ENCODE peak calls at places on chromosomes 3 and 15, in six cellular contexts. One of them, this sample, is unnamed.

GRCh38 chr15:80747317-80748053 is 31.7 kb upstream of the CEMIP start:
- DNase-seq in naive thymus-derived CD4-positive, alpha-beta T cell: no peak
- DNase-seq in neural progenitor cell: peak
- DNase-seq in heart right ventricle: no peak
- DNase-seq in fibroblast of lung: no peak
- DNase-seq in lower lobe of right lung: no peak
- DNase-seq in this sample: no peak

GRCh38 chr3:126315916-126316514 is 41.2 kb downstream of the KLF15 start:
- DNase-seq in naive thymus-derived CD4-positive, alpha-beta T cell: no peak
- DNase-seq in neural progenitor cell: no peak
- DNase-seq in heart right ventricle: no peak
- DNase-seq in fibroblast of lung: no peak
- DNase-seq in lower lobe of right lung: no peak
- DNase-seq in this sample: no peak

GRCh38 chr3:65545429-65545828 is 493.3 kb downstream of the MAGI1 start:
- DNase-seq in naive thymus-derived CD4-positive, alpha-beta T cell: no peak
- DNase-seq in neural progenitor cell: no peak
- DNase-seq in heart right ventricle: no peak
- DNase-seq in fibroblast of lung: peak
- DNase-seq in lower lobe of right lung: no peak
- DNase-seq in this sample: no peak

GRCh38 chr3:146559388-146559787 is 15.0 kb upstream of the PLSCR1 start:
- DNase-seq in naive thymus-derived CD4-positive, alpha-beta T cell: no peak
- DNase-seq in neural progenitor cell: no peak
- DNase-seq in heart right ventricle: no peak
- DNase-seq in fibroblast of lung: no peak
- DNase-seq in lower lobe of right lung: no peak
- DNase-seq in this sample: no peak

GRCh38 chr3:62662680-62663079 is 212.5 kb downstream of the CADPS start:
- DNase-seq in naive thymus-derived CD4-positive, alpha-beta T cell: no peak
- DNase-seq in neural progenitor cell: no peak
- DNase-seq in heart right ventricle: no peak
- DNase-seq in fibroblast of lung: no peak
- DNase-seq in lower lobe of right lung: no peak
- DNase-seq in this sample: no peak

GRCh38 chr3:189144645-189145044 is 27.1 kb upstream of the TPRG1 start:
- DNase-seq in naive thymus-derived CD4-positive, alpha-beta T cell: no peak
- DNase-seq in neural progenitor cell: no peak
- DNase-seq in heart right ventricle: no peak
- DNase-seq in fibroblast of lung: no peak
- DNase-seq in lower lobe of right lung: no peak
- DNase-seq in this sample: no peak

GRCh38 chr3:151058742-151059141 is 26.7 kb upstream of the MED12L start:
- DNase-seq in naive thymus-derived CD4-positive, alpha-beta T cell: no peak
- DNase-seq in neural progenitor cell: peak
- DNase-seq in heart right ventricle: no peak
- DNase-seq in fibroblast of lung: no peak
- DNase-seq in lower lobe of right lung: no peak
- DNase-seq in this sample: no peak

GRCh38 chr3:94294806-94295205 is 231.9 kb downstream of the NSUN3 start:
- DNase-seq in naive thymus-derived CD4-positive, alpha-beta T cell: no peak
- DNase-seq in neural progenitor cell: no peak
- DNase-seq in heart right ventricle: no peak
- DNase-seq in fibroblast of lung: no peak
- DNase-seq in lower lobe of right lung: no peak
- DNase-seq in this sample: no peak

GRCh38 chr3:23923786-23924185 is 6.9 kb downstream of the RPL15 start:
- DNase-seq in naive thymus-derived CD4-positive, alpha-beta T cell: no peak
- DNase-seq in neural progenitor cell: no peak
- DNase-seq in heart right ventricle: no peak
- DNase-seq in fibroblast of lung: peak
- DNase-seq in lower lobe of right lung: no peak
- DNase-seq in this sample: no peak

GRCh38 chr3:43573576-43573975 is 48.2 kb downstream of the ANO10 start:
- DNase-seq in naive thymus-derived CD4-positive, alpha-beta T cell: no peak
- DNase-seq in neural progenitor cell: no peak
- DNase-seq in heart right ventricle: no peak
- DNase-seq in fibroblast of lung: no peak
- DNase-seq in lower lobe of right lung: no peak
- DNase-seq in this sample: no peak

GRCh38 chr3:52230461-52230860 is 5.0 kb upstream of the TLR9 start:
- DNase-seq in naive thymus-derived CD4-positive, alpha-beta T cell: no peak
- DNase-seq in neural progenitor cell: no peak
- DNase-seq in heart right ventricle: no peak
- DNase-seq in fibroblast of lung: no peak
- DNase-seq in lower lobe of right lung: peak
- DNase-seq in this sample: no peak
- H3K4me3 ChIP-seq in naive thymus-derived CD4-positive, alpha-beta T cell: no peak
- H3K4me3 ChIP-seq in neural progenitor cell: no peak
- H3K4me3 ChIP-seq in heart right ventricle: no peak
- H3K4me3 ChIP-seq in fibroblast of lung: no peak
- H3K4me3 ChIP-seq in lower lobe of right lung: no peak
- H3K4me3 ChIP-seq in this sample: no peak

DNA sequence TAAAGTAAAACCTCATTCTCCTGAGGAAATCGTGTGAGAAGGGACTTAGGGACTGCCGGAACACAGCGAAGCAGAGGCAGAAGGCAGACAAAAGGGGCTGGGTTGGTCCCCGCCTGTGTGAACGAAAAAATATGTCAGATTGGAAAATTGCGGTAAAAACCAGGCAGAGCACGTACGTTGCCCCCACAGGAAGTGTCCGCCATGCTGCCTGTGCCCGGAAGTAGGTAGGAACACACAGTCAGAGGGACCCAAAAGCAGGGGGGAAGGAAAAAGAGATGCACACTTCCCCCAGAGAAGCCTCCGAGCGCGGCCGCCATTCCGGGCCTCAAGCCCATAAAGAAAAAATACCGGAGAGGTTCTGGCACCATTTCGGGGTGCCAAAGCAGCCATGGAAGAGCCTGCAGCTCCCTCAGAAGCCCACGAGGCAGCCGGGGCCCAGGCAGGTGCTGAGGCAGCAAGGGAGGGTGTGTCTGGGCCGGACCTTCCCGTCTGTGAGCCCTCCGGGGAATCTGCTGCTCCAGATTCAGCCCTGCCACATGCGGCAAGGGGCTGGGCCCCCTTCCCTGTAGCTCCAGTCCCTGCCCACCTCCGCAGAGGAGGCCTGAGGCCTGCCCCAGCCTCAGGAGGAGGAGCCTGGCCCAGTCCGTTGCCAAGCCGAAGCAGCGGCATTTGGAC is at the start of gene MKRN3:
- DNase-seq in naive thymus-derived CD4-positive, alpha-beta T cell: peak
- DNase-seq in neural progenitor cell: peak
- DNase-seq in heart right ventricle: peak
- DNase-seq in fibroblast of lung: peak
- DNase-seq in lower lobe of right lung: no peak
- DNase-seq in this sample: peak
- H3K27ac ChIP-seq in naive thymus-derived CD4-positive, alpha-beta T cell: peak
- H3K27ac ChIP-seq in neural progenitor cell: peak
- H3K27ac ChIP-seq in heart right ventricle: no peak
- H3K27ac ChIP-seq in fibroblast of lung: no peak
- H3K27ac ChIP-seq in lower lobe of right lung: peak
- H3K27ac ChIP-seq in this sample: peak

DNA sequence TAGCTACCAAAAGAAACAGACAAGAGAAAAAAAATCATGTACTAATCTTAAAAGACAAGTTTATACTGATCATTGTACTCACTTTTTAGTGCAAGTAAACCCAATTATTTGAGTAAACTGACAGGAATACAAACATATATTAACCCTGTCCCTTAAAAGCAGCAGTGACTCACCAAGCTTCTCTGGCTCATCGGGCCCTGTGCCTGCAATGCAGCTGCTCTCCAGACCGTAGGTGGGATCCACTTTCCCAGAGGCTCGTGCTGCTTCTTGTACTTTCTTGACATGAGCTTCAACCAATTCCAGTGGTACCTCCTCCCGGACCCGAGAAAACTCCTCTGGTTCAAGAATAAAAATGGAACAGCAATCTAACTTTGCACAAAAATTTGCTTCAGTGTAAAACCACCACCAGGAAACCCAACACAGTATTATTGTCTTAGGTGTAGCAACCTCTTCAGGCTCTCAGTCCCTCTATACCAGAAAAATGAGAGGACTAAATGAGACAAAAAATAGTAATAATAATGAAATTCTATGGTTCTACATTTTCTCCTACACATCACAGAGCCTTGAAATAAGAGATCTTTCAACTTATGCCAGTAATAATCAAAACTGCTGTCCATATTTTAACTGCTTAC is 82.6 kb upstream of the CSPG5 start:
- DNase-seq in naive thymus-derived CD4-positive, alpha-beta T cell: no peak
- DNase-seq in neural progenitor cell: no peak
- DNase-seq in heart right ventricle: no peak
- DNase-seq in fibroblast of lung: peak
- DNase-seq in lower lobe of right lung: no peak
- DNase-seq in this sample: no peak
- H3K4me3 ChIP-seq in naive thymus-derived CD4-positive, alpha-beta T cell: no peak
- H3K4me3 ChIP-seq in neural progenitor cell: no peak
- H3K4me3 ChIP-seq in heart right ventricle: no peak
- H3K4me3 ChIP-seq in fibroblast of lung: no peak
- H3K4me3 ChIP-seq in lower lobe of right lung: no peak
- H3K4me3 ChIP-seq in this sample: no peak

GRCh38 chr3:42503251-42503924 is 945 bp downstream of the VIPR1 start:
- DNase-seq in naive thymus-derived CD4-positive, alpha-beta T cell: no peak
- DNase-seq in neural progenitor cell: no peak
- DNase-seq in heart right ventricle: no peak
- DNase-seq in fibroblast of lung: no peak
- DNase-seq in lower lobe of right lung: no peak
- DNase-seq in this sample: no peak
- H3K27ac ChIP-seq in naive thymus-derived CD4-positive, alpha-beta T cell: peak
- H3K27ac ChIP-seq in neural progenitor cell: no peak
- H3K27ac ChIP-seq in heart right ventricle: no peak
- H3K27ac ChIP-seq in fibroblast of lung: no peak
- H3K27ac ChIP-seq in lower lobe of right lung: peak
- H3K27ac ChIP-seq in this sample: peak

DNA sequence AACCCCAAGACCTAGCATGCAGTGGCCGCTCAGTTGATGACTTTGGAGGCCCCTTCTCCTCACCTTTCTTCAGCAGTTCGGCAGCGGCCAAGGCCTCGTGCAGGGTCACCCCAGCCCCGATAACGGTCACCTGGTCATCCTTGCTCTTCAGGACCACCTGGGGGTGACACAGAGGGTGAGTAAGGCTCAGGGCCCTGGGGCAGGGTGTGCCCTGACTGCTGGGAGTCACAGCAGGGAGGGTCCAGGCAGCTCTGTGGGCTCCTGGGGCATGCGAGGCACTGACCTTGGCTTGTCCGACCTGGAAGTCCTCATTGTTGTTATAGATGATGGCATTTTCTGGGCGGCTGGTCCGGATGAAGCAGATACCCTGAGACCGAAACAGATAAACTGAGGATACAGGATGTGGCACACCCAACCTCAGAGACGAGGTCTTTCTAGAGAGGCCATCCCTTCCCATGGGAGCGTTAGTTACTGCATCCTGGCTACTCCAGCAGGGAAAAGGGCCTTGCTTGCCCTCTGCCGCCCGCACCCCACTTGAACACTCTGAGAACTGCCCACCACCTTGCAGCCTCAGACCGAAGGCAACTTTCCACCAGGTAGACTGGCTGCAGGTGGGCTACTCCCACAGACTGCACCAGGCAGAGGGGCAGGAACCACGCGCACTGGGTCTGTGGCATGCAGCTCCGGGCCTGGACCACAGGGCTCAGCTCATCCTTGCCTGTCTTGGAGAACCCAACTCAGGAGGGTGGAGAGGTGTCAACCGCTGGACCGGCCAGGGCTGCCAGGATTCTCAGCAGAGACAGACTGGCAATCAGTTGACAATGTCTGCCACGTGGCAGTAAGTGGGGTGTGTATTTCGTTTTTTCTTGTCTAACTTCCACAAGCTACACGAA is 27.6 kb downstream of the TKT start:
- DNase-seq in naive thymus-derived CD4-positive, alpha-beta T cell: no peak
- DNase-seq in neural progenitor cell: no peak
- DNase-seq in heart right ventricle: no peak
- DNase-seq in fibroblast of lung: no peak
- DNase-seq in lower lobe of right lung: peak
- DNase-seq in this sample: no peak
- H3K4me3 ChIP-seq in naive thymus-derived CD4-positive, alpha-beta T cell: no peak
- H3K4me3 ChIP-seq in neural progenitor cell: no peak
- H3K4me3 ChIP-seq in heart right ventricle: no peak
- H3K4me3 ChIP-seq in fibroblast of lung: no peak
- H3K4me3 ChIP-seq in lower lobe of right lung: no peak
- H3K4me3 ChIP-seq in this sample: no peak

GRCh38 chr15:38660726-38661125 is 96.1 kb upstream of the RASGRP1 start:
- DNase-seq in naive thymus-derived CD4-positive, alpha-beta T cell: no peak
- DNase-seq in neural progenitor cell: no peak
- DNase-seq in heart right ventricle: no peak
- DNase-seq in fibroblast of lung: no peak
- DNase-seq in lower lobe of right lung: no peak
- DNase-seq in this sample: no peak
- H3K27ac ChIP-seq in naive thymus-derived CD4-positive, alpha-beta T cell: peak
- H3K27ac ChIP-seq in neural progenitor cell: no peak
- H3K27ac ChIP-seq in heart right ventricle: no peak
- H3K27ac ChIP-seq in fibroblast of lung: no peak
- H3K27ac ChIP-seq in lower lobe of right lung: no peak
- H3K27ac ChIP-seq in this sample: no peak

GRCh38 chr3:170634663-170635096 is 48.8 kb upstream of the SLC7A14 start:
- DNase-seq in naive thymus-derived CD4-positive, alpha-beta T cell: no peak
- DNase-seq in neural progenitor cell: no peak
- DNase-seq in heart right ventricle: no peak
- DNase-seq in fibroblast of lung: no peak
- DNase-seq in lower lobe of right lung: no peak
- DNase-seq in this sample: no peak
- H3K4me3 ChIP-seq in naive thymus-derived CD4-positive, alpha-beta T cell: no peak
- H3K4me3 ChIP-seq in neural progenitor cell: no peak
- H3K4me3 ChIP-seq in heart right ventricle: no peak
- H3K4me3 ChIP-seq in fibroblast of lung: no peak
- H3K4me3 ChIP-seq in lower lobe of right lung: no peak
- H3K4me3 ChIP-seq in this sample: no peak

GRCh38 chr15:82944840-82945239 is 7.7 kb downstream of the HOMER2 start:
- DNase-seq in naive thymus-derived CD4-positive, alpha-beta T cell: no peak
- DNase-seq in neural progenitor cell: no peak
- DNase-seq in heart right ventricle: no peak
- DNase-seq in fibroblast of lung: peak
- DNase-seq in lower lobe of right lung: no peak
- DNase-seq in this sample: no peak
- H3K27ac ChIP-seq in naive thymus-derived CD4-positive, alpha-beta T cell: no peak
- H3K27ac ChIP-seq in neural progenitor cell: no peak
- H3K27ac ChIP-seq in heart right ventricle: no peak
- H3K27ac ChIP-seq in fibroblast of lung: no peak
- H3K27ac ChIP-seq in lower lobe of right lung: no peak
- H3K27ac ChIP-seq in this sample: no peak